ENCODE peak calls at places on chromosomes 5 and 9, in nine cellular contexts. G is psoas muscle; Z is ascending aorta; N is colonic mucosa; M is mucosa of descending colon; C is CD8-positive, alpha-beta memory T cell; Y is ovary; P is neuronal stem cell; U is SJSA1. W is an unnamed sample.

GRCh38 chr9:114312513-114312875 is 10.4 kb upstream of the ORM1 start:
- DNase-seq in G (no peak), Z (peak; percentile 28), N (no peak), M (no peak), C (no peak), Y (peak; percentile 5), P (no peak), U (no peak), W (no peak)

GRCh38 chr9:114027901-114028465 is 50.1 kb downstream of the AMBP start:
- DNase-seq in G (no peak), Z (peak; percentile 43), N (peak; percentile 7), M (no peak), C (no peak), Y (no peak), P (no peak), U (peak; percentile 14), W (no peak)

GRCh38 chr9:34459941-34460340 is 1.3 kb downstream of the DNAI1 start:
- DNase-seq in G (no peak), Z (no peak), N (no peak), M (no peak), C (no peak), Y (no peak), P (no peak), U (no peak), W (no peak)

GRCh38 chr5:78242001-78242400 is 52.5 kb downstream of the AP3B1 start:
- DNase-seq in G (no peak), Z (no peak), N (no peak), M (no peak), C (no peak), Y (no peak), P (no peak), U (no peak), W (no peak)

GRCh38 chr9:121154782-121155181 is 46.9 kb downstream of the RAB14 start:
- DNase-seq in G (no peak), Z (no peak), N (no peak), M (no peak), C (no peak), Y (no peak), P (no peak), U (no peak), W (no peak)

GRCh38 chr5:22372376-22372775 is 480.8 kb downstream of the CDH12 start:
- DNase-seq in G (no peak), Z (no peak), N (no peak), M (no peak), C (no peak), Y (no peak), P (no peak), U (peak; percentile 42), W (no peak)

GRCh38 chr9:88387035-88387732 is 1.1 kb upstream of the SPIN1 start:
- DNase-seq in G (peak; percentile 49), Z (peak; percentile 69), N (peak; percentile 76), M (peak; percentile 80), C (peak; percentile 0), Y (no peak), P (no peak), U (peak; percentile 45), W (peak; percentile 83)

GRCh38 chr9:16625106-16625505 is 245.4 kb downstream of the BNC2 start:
- DNase-seq in G (no peak), Z (no peak), N (no peak), M (no peak), C (no peak), Y (no peak), P (no peak), U (no peak), W (no peak)

DNA sequence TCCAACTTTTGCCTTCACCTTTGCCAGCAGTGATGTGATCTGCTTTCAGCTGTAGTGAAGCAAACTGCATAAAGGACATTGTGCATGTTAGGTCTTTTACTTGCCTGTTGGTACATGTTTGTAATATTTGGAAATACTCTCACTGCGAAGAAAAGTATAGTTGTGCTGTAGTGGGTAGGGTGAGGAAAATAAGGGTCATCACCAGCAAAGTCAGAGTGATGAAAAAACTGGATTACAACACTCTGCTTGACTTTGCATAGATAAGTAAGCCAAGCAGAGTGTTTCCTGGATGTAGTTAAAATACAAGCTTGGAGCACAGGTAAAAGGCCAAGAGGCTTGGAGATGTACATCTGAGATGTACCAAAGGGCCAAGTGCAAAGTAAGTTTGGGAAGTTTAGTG is 16.7 kb downstream of the TGFBR1 start:
- DNase-seq in G (no peak), Z (no peak), N (no peak), M (no peak), C (no peak), Y (no peak), P (no peak), U (no peak), W (no peak)
- H3K4me1 ChIP-seq in G (peaks cover 66% of the 10 kb centered on the region), Z (no peaks in the 10 kb centered on the region), N (no peaks in the 10 kb centered on the region), M (peaks cover 3% of the 10 kb centered on the region), C (peaks cover 79% of the 10 kb centered on the region), Y (peaks cover 1% of the 10 kb centered on the region), P (no peaks in the 10 kb centered on the region), U (no peaks in the 10 kb centered on the region), W (no peaks in the 10 kb centered on the region)

DNA sequence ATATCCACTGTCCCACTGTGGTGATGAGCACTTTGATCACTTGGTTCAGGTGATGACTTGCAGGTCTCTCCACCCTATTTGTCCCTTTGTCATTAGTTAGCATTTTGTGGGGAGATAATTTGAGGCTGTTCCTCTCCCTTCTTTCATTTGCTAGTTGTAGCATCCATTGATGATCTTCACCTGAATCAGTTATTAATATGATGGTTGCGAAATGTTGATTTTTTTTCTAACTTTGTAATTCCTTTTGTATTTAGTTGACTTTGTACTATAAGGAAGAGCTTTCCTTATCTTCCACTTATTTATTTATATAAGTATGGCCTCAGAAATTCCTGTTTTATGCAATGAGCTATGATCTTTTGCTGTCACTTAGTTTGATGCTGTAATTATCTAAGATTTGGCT is 12.6 kb downstream of the TRIO start:
- DNase-seq in G (no peak), Z (no peak), N (no peak), M (no peak), C (no peak), Y (no peak), P (no peak), U (no peak), W (no peak)
- H3K4me1 ChIP-seq in G (peaks cover 71% of the 10 kb centered on the region), Z (peaks cover 12% of the 10 kb centered on the region), N (peaks cover 10% of the 10 kb centered on the region), M (peaks cover 23% of the 10 kb centered on the region), C (no peaks in the 10 kb centered on the region), Y (peaks cover 16% of the 10 kb centered on the region), P (peaks cover 35% of the 10 kb centered on the region), U (peaks cover 76% of the 10 kb centered on the region), W (peaks cover 28% of the 10 kb centered on the region)

DNA sequence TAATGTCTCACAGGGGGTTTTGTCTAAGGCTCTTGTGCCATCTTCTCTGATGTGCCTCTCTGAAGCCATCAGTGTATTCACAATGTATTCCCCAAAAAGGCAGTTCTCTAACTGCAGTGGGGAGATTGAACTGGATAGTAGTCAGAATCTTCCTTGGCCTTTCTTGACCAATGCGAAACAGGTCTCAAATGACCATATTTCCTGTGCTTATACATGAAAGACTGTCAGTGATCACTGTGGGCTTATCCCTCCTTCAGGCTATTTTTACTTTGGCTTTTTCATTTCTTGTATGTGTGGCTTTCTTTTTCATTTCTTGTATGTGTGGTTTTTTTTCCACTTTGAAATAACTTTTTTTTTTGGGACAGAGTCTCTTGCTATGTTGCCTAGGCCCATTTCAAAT is 19.7 kb downstream of the HMGXB3 start:
- DNase-seq in G (no peak), Z (no peak), N (no peak), M (no peak), C (no peak), Y (no peak), P (no peak), U (no peak), W (no peak)
- H3K4me1 ChIP-seq in G (peaks cover 26% of the 10 kb centered on the region), Z (no peaks in the 10 kb centered on the region), N (no peaks in the 10 kb centered on the region), M (no peaks in the 10 kb centered on the region), C (no peaks in the 10 kb centered on the region), Y (no peaks in the 10 kb centered on the region), P (no peaks in the 10 kb centered on the region), U (peaks cover 56% of the 10 kb centered on the region), W (no peaks in the 10 kb centered on the region)

GRCh38 chr5:127010362-127010761 is 20.0 kb downstream of the MARCHF3 start:
- DNase-seq in G (no peak), Z (no peak), N (no peak), M (no peak), C (no peak), Y (no peak), P (no peak), U (no peak), W (no peak)

GRCh38 chr5:127011961-127012644 is 18.3 kb downstream of the MARCHF3 start:
- DNase-seq in G (no peak), Z (no peak), N (no peak), M (no peak), C (no peak), Y (no peak), P (no peak), U (no peak), W (no peak)

GRCh38 chr5:127009784-127010183 is 20.6 kb downstream of the MARCHF3 start:
- DNase-seq in G (no peak), Z (no peak), N (no peak), M (no peak), C (no peak), Y (no peak), P (no peak), U (no peak), W (no peak)

GRCh38 chr5:127012933-127013332 is 17.4 kb downstream of the MARCHF3 start:
- DNase-seq in G (no peak), Z (no peak), N (no peak), M (no peak), C (no peak), Y (no peak), P (no peak), U (no peak), W (no peak)

DNA sequence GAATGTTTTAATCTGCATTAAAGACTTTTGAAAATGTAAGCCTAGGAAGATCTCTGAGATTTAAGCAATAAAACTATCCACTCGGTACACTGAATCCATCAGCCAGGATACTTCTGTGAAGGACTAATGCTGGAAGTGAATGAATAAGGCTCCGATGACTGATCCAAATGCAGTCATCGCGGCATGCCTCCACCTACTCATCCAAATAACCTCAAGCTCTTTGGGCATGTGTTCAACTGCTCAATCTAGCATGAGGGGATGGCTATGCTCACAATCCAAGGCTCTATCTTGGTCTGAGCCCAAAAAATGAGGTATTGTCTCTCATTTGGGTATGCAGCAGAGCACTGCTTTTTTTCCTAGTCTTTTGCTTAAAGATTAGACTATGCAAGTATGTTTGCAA is 19.2 kb downstream of the MARCHF3 start:
- DNase-seq in G (no peak), Z (no peak), N (no peak), M (no peak), C (no peak), Y (no peak), P (no peak), U (no peak), W (no peak)
- H3K4me1 ChIP-seq in G (peaks cover 46% of the 10 kb centered on the region), Z (no peaks in the 10 kb centered on the region), N (no peaks in the 10 kb centered on the region), M (peaks cover 23% of the 10 kb centered on the region), C (peaks cover 12% of the 10 kb centered on the region), Y (no peaks in the 10 kb centered on the region), P (no peaks in the 10 kb centered on the region), U (peaks cover 8% of the 10 kb centered on the region), W (no peaks in the 10 kb centered on the region)